ENCODE peak calls at places on chromosomes 4 and X, in six cellular contexts. D is WTC11, U is caudate nucleus, A is C1 segment of cervical spinal cord, Y is astrocyte of the spinal cord, B is endothelial cell. R is an unnamed sample.

GRCh38 chr4:151912626-151913025 is 151.8 kb upstream of the GATB start:
- DNase-seq in D (no peak), U (no peak), A (no peak), Y (no peak), B (no peak), R (no peak)

GRCh38 chr4:108135549-108136209 is 33.1 kb downstream of the LEF1 start:
- DNase-seq in D (peak), U (no peak), A (no peak), Y (no peak), B (no peak), R (no peak)

GRCh38 chr4:2660596-2661211 is 95.4 kb downstream of the TNIP2 start:
- DNase-seq in D (no peak), U (no peak), A (no peak), Y (no peak), B (no peak), R (no peak)

GRCh38 chrX:123140454-123140853 is 43.6 kb upstream of the GRIA3 start:
- DNase-seq in D (no peak), U (no peak), A (no peak), Y (no peak), B (no peak), R (no peak)

GRCh38 chr4:98613453-98614075 is 44.8 kb downstream of the TSPAN5 start:
- DNase-seq in D (no peak), U (no peak), A (no peak), Y (no peak), B (no peak), R (no peak)

GRCh38 chr4:119493419-119493818 is 135.2 kb downstream of the PDE5A start:
- DNase-seq in D (no peak), U (no peak), A (no peak), Y (no peak), B (no peak), R (no peak)

GRCh38 chrX:154305481-154306205 is 10.0 kb downstream of the TKTL1 start:
- DNase-seq in D (no peak), U (no peak), A (no peak), Y (no peak), B (no peak), R (no peak)

GRCh38 chr4:33482773-33483172 is 2761.5 kb downstream of the ARAP2 start:
- DNase-seq in D (no peak), U (no peak), A (no peak), Y (no peak), B (no peak), R (no peak)

GRCh38 chr4:145956288-145956890 is 17.8 kb upstream of the ZNF827 start:
- DNase-seq in D (peak), U (no peak), A (no peak), Y (peak), B (peak), R (peak)

GRCh38 chrX:140933056-140933455 is 69.3 kb upstream of the SPANXB1 start:
- DNase-seq in D (no peak), U (no peak), A (no peak), Y (no peak), B (no peak), R (no peak)

GRCh38 chr4:169810325-169811323 is 52.9 kb upstream of the HPF1 start:
- DNase-seq in D (no peak), U (no peak), A (no peak), Y (peak), B (peak), R (no peak)

GRCh38 chrX:108699368-108699767 is 37.0 kb downstream of the IRS4 start:
- DNase-seq in D (no peak), U (no peak), A (no peak), Y (peak), B (no peak), R (no peak)